ENCODE peak calls at places on chromosomes 2 and 18, in five cellular contexts. M is HepG2, U is K562, H is SK-N-SH, K is GM12878. G is an unnamed sample.

GRCh38 chr2:32922466-32922865 is 24.3 kb upstream of the LTBP1 start:
- DNase-seq in K (no peak), M (no peak), U (no peak), H (no peak), G (no peak)

GRCh38 chr2:120522151-120522751 is 176.3 kb downstream of the INHBB start:
- DNase-seq in H (no peak), M (no peak), U (no peak), K (no peak), G (no peak)

GRCh38 chr2:17830053-17831034 is 14.1 kb downstream of the MSGN1 start:
- DNase-seq in H (peak), U (peak), M (peak), K (no peak), G (peak)

GRCh38 chr2:191240871-191241270 is 4.3 kb upstream of the MYO1B start:
- DNase-seq in K (no peak), M (no peak), H (no peak), U (no peak), G (no peak)

GRCh38 chr2:83665894-83666293 is 793.2 kb downstream of the SUCLG1 start:
- DNase-seq in H (no peak), U (no peak), M (peak), K (no peak), G (no peak)

GRCh38 chr2:56202722-56203121 is 18.9 kb downstream of the CCDC85A start:
- DNase-seq in K (no peak), U (no peak), H (no peak), M (no peak), G (no peak)

GRCh38 chr2:36468463-36469266 is 113.1 kb downstream of the CRIM1 start:
- DNase-seq in K (no peak), M (no peak), U (no peak), H (no peak), G (no peak)

GRCh38 chr2:197092431-197092830 is 165.9 kb upstream of the PGAP1 start:
- DNase-seq in U (no peak), M (no peak), H (peak), K (no peak), G (no peak)

GRCh38 chr2:14256890-14257289 is 375.6 kb upstream of the LRATD1 start:
- DNase-seq in H (no peak), M (no peak), U (no peak), K (no peak), G (no peak)

GRCh38 chr2:240368746-240369724 is 66.4 kb upstream of the GPC1 start:
- DNase-seq in H (peak), K (no peak), M (no peak), U (no peak), G (no peak)

GRCh38 chr2:20198796-20199361 is 26.1 kb downstream of the SDC1 start:
- DNase-seq in U (no peak), H (no peak), K (no peak), M (no peak), G (no peak)

GRCh38 chr2:139271149-139271548 is 491.0 kb upstream of the NXPH2 start:
- DNase-seq in K (no peak), H (no peak), M (no peak), U (no peak), G (no peak)

GRCh38 chr2:38463752-38464151 is 86.7 kb upstream of the ATL2 start:
- DNase-seq in U (no peak), M (no peak), H (peak), K (no peak), G (no peak)

GRCh38 chr2:96437512-96437911 is 67.6 kb downstream of the NEURL3 start:
- DNase-seq in U (no peak), M (no peak), H (no peak), K (no peak), G (no peak)

GRCh38 chr2:219002395-219003266 is 9.4 kb upstream of the CRYBA2 start:
- DNase-seq in M (peak), U (peak), K (no peak), H (peak), G (peak)

GRCh38 chr2:8558956-8559355 is 122.9 kb upstream of the ID2 start:
- DNase-seq in U (no peak), M (no peak), H (no peak), K (no peak), G (no peak)

GRCh38 chr2:64283641-64284371 is 139.6 kb upstream of the PELI1 start:
- DNase-seq in M (no peak), K (peak), H (no peak), U (no peak), G (no peak)

GRCh38 chr2:143949121-143949848 is 570.6 kb downstream of the ZEB2 start:
- DNase-seq in K (no peak), H (no peak), U (no peak), M (no peak), G (no peak)

GRCh38 chr2:10520154-10520553 is 72.0 kb upstream of the ODC1 start:
- DNase-seq in H (no peak), K (no peak), M (no peak), U (no peak), G (no peak)

GRCh38 chr2:95271381-95271971 is 2.8 kb upstream of the PROM2 start:
- DNase-seq in K (no peak), U (no peak), M (no peak), H (no peak), G (no peak)

GRCh38 chr2:61255580-61256437 is 93.8 kb downstream of the C2orf74 start:
- DNase-seq in M (peak), U (peak), K (no peak), H (peak), G (no peak)

GRCh38 chr2:138846216-138846821 is 66.1 kb upstream of the NXPH2 start:
- DNase-seq in M (peak), K (no peak), U (peak), H (peak), G (peak)

GRCh38 chr2:239953418-239954061 is 71.6 kb downstream of the NDUFA10 start:
- DNase-seq in K (no peak), U (no peak), H (no peak), M (no peak), G (no peak)

GRCh38 chr2:173834124-173834523 is 131.0 kb downstream of the SP3 start:
- DNase-seq in M (no peak), K (no peak), U (no peak), H (no peak), G (no peak)

GRCh38 chr2:173829727-173830126 is 135.4 kb downstream of the SP3 start:
- DNase-seq in U (no peak), K (no peak), H (no peak), M (no peak), G (no peak)

GRCh38 chr2:173830169-173830568 is 135.0 kb downstream of the SP3 start:
- DNase-seq in K (no peak), U (no peak), H (no peak), M (no peak), G (no peak)

GRCh38 chr2:173828189-173829157 is 136.7 kb downstream of the SP3 start:
- DNase-seq in U (no peak), H (no peak), K (no peak), M (no peak), G (no peak)

GRCh38 chr2:173831312-173832229 is 133.6 kb downstream of the SP3 start:
- DNase-seq in K (no peak), U (no peak), H (no peak), M (no peak), G (no peak)
- TF ChIP-seq FOXM1 in K (no peak), U (no peak), H (no peak), M (no peak), G (no peak)

GRCh38 chr2:237474931-237475703 is 11.9 kb upstream of the MLPH start:
- DNase-seq in K (no peak), U (peak), M (peak), H (peak), G (peak)
- TF ChIP-seq FOXM1 in K (no peak), U (no peak), M (no peak), H (no peak), G (no peak)

GRCh38 chr2:113160962-113161361 is 12.8 kb upstream of the PSD4 start:
- DNase-seq in H (no peak), U (no peak), K (no peak), M (no peak), G (no peak)
- TF ChIP-seq FOXM1 in H (no peak), U (no peak), K (no peak), M (no peak), G (no peak)

DNA sequence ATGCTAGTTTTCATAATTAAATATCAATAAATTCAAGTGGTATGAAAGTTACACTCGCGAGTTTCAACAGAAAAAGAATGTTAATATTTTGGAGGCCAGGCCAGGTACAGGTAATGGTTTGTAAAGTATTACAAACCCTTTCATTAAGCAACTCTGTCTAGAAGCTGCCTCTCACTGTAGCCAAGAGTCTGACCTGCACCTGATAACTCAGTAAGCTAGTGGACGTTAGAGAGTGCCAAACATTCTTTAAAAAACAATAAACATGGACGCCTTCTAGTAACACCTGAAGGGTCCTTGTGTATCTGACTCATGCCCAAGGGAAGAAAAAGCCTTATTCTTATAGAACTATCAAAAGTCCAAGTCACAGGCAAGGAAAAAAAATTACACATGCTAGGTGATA is 70.2 kb downstream of the MBD2 start:
- DNase-seq in M (no peak), K (no peak), U (no peak), H (no peak), G (no peak)
- TF ChIP-seq FOXM1 in M (no peak), K (no peak), U (no peak), H (no peak), G (no peak)

DNA sequence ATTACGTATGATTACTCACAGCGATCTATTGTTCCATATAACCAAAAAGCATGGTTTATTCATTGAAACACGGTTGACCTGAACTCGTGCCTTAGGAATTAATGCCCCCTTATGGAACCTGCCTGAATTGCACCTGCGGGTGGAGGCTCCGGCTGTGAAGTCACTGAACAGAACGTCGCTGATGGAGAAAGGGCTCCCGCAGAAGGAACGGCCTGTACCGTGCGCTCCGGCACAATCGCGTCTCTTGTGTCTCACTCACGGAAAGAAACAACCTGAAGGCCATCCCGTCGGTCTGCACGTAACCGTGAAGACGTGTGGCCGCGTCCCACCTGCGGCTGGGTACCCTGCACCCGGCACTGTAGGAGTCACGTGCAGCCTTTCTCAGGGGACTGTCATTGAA is 133.1 kb downstream of the NFATC1 start:
- DNase-seq in H (peak), M (peak), K (no peak), U (peak), G (peak)
- TF ChIP-seq FOXM1 in H (no peak), M (no peak), K (peak), U (no peak), G (no peak)

DNA sequence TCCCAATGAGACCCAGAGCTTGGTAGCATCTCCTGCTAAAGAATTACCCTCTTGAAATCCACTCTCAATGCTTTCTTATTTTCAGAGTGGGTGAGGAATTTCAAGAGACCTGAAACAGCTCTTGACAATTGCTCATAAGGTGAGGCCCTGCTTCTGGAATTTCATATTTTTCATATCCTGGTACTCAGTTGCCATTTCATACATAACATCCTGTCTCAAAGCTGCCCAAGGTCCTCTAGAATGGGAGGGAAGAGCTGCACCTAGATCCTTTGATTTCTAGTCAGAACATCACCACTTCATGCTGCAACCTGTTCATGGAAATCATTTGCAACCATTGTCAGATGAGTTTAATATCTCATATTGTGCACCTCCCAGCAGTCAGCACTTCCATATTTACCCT is 404.8 kb upstream of the GALNT5 start:
- DNase-seq in U (no peak), M (no peak), H (no peak), K (no peak), G (no peak)
- TF ChIP-seq FOXM1 in U (no peak), M (no peak), H (no peak), K (no peak), G (no peak)

DNA sequence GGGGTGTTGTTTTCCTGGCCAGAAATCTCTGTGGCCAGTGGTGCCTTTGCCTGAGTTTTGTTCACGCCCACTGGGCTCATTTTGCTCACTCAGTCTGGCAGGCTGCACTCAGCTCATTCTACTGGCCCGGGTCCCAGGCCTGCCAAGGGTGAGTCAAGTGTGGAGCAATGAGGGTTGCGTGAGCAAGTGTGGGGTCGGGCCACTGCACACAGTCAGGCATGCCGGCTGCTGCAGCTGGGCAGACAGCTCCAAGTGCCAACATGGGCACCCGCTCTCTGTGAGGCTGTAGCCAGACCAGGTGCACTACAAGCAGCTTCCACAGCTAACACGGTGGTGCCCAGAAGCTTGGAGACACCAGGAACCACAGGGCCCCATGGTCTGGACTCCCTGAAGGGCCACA is 801.1 kb upstream of the RAB6C start:
- DNase-seq in H (no peak), U (no peak), M (no peak), K (no peak), G (no peak)
- TF ChIP-seq FOXM1 in H (no peak), U (no peak), M (no peak), K (no peak), G (no peak)

DNA sequence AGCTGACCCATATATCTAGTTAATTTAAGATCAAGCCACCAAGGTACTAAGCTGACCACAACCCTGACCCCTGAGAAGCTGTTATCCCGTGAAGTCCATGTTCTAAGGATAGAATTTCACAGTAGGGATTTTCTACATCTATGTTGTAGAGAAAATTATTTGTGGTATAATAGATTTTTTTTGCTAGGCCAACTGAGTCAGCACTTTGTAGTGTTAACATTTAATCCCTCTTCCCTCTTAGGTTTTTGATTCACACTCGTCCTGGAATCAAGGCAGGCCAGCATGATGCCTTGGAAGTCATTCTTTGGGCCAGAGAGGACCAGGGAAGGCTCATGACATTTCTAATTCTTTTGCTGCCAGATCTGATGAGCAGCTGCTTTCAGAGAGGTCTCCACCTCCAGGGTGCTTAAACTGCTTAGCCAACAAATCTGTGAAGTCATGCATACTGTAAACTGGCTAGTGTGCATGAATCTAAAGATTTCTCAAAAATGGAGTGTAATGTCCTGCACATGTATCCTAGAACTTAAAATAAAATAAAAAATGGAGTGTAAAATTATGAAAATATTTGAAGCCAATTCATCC is 102.5 kb downstream of the RBM43 start:
- DNase-seq in K (no peak), H (no peak), U (no peak), M (no peak), G (no peak)
- TF ChIP-seq FOXM1 in K (no peak), H (no peak), U (no peak), M (no peak), G (no peak)